ENCODE peak calls at places on chromosome 9, in six cellular contexts. P, G, F, A, S and H are unnamed samples.

GRCh38 chr9:9855503-9856078 is 757.2 kb downstream of the PTPRD start:
- DNase-seq in P (no peak), G (no peak), A (no peak), F (peak), S (no peak), H (no peak)

GRCh38 chr9:5514608-5515260 is 4.4 kb downstream of the PDCD1LG2 start:
- DNase-seq in S (no peak), A (no peak), F (no peak), G (no peak), P (no peak), H (no peak)

GRCh38 chr9:68631811-68632210 is 73.2 kb upstream of the PIP5K1B start:
- DNase-seq in P (no peak), F (no peak), S (no peak), A (no peak), G (no peak), H (no peak)

GRCh38 chr9:134314039-134314949 is 12.0 kb upstream of the RXRA start:
- DNase-seq in P (no peak), A (no peak), G (no peak), S (no peak), F (peak), H (no peak)

GRCh38 chr9:92650296-92650695 is 19.6 kb downstream of the IPPK start:
- DNase-seq in A (no peak), S (no peak), G (no peak), F (peak), P (no peak), H (no peak)

GRCh38 chr9:123609844-123610243 is 253.8 kb downstream of the CRB2 start:
- DNase-seq in F (no peak), G (no peak), S (no peak), A (no peak), P (no peak), H (no peak)

GRCh38 chr9:121138973-121139372 is 62.7 kb downstream of the RAB14 start:
- DNase-seq in F (no peak), G (no peak), S (no peak), A (no peak), P (no peak), H (no peak)

GRCh38 chr9:6184749-6185645 is 30.6 kb upstream of the IL33 start:
- DNase-seq in F (no peak), S (no peak), G (no peak), P (peak), A (no peak), H (no peak)

GRCh38 chr9:33129886-33130284 is 37.3 kb downstream of the B4GALT1 start:
- DNase-seq in F (peak), S (no peak), G (no peak), A (no peak), P (no peak), H (no peak)

GRCh38 chr9:120767451-120767850 is 25.8 kb downstream of the FBXW2 start:
- DNase-seq in A (no peak), S (no peak), F (no peak), P (no peak), G (no peak), H (no peak)

GRCh38 chr9:105694320-105694847 is at the start of gene TMEM38B:
- DNase-seq in A (peak), P (peak), S (peak), G (peak), F (peak), H (no peak)

GRCh38 chr9:88993327-88993726 is 2.1 kb downstream of the S1PR3 start:
- DNase-seq in S (no peak), F (no peak), A (no peak), G (no peak), P (peak), H (no peak)

GRCh38 chr9:127567898-127568617 is 44.0 kb upstream of the STXBP1 start:
- DNase-seq in S (no peak), F (peak), G (no peak), A (no peak), P (no peak), H (no peak)

GRCh38 chr9:127122176-127123151 is at the start of gene ANGPTL2:
- DNase-seq in A (peak), F (peak), G (no peak), P (peak), S (peak), H (peak)

GRCh38 chr9:86983260-86984255 is 36.3 kb upstream of the GAS1 start:
- DNase-seq in P (no peak), G (no peak), F (no peak), S (peak), A (no peak), H (peak)

GRCh38 chr9:95342571-95342970 is 25.1 kb upstream of the FANCC start:
- DNase-seq in G (no peak), S (no peak), P (no peak), F (no peak), A (no peak), H (no peak)

GRCh38 chr9:4741365-4742031 is 496 bp upstream of the AK3 start:
- DNase-seq in S (no peak), A (no peak), G (peak), F (no peak), P (peak), H (no peak)

GRCh38 chr9:33220681-33221567 is 19.0 kb upstream of the SPINK4 start:
- DNase-seq in S (no peak), G (no peak), F (peak), A (no peak), P (no peak), H (no peak)

GRCh38 chr9:126491256-126491879 is 122.4 kb upstream of the LMX1B start:
- DNase-seq in F (peak), P (peak), S (peak), G (peak), A (no peak), H (no peak)

GRCh38 chr9:106862946-106863740 is at the start of gene ZNF462:
- DNase-seq in G (no peak), S (peak), F (no peak), P (peak), A (no peak), H (no peak)

GRCh38 chr9:132241840-132242620 is 80.2 kb downstream of the NTNG2 start:
- DNase-seq in G (peak), S (no peak), A (no peak), F (peak), P (no peak), H (no peak)

GRCh38 chr9:79883073-79883645 is 311.4 kb downstream of the TLE4 start:
- DNase-seq in P (no peak), A (no peak), S (no peak), G (peak), F (peak), H (no peak)

GRCh38 chr9:23160491-23160890 is 665.5 kb downstream of the ELAVL2 start:
- DNase-seq in G (no peak), A (no peak), S (no peak), P (no peak), F (no peak), H (no peak)

GRCh38 chr9:131394464-131395026 is 659 bp downstream of the PRRC2B start:
- DNase-seq in G (peak), A (no peak), F (peak), S (no peak), P (peak), H (no peak)

GRCh38 chr9:116594552-116594951 is 92.6 kb upstream of the TRIM32 start:
- DNase-seq in P (peak), S (peak), F (no peak), A (no peak), G (no peak), H (peak)

GRCh38 chr9:133262226-133262625 is 12.8 kb downstream of the ABO start:
- DNase-seq in F (no peak), P (no peak), G (no peak), S (no peak), A (no peak), H (no peak)

GRCh38 chr9:127505396-127506116 is 54.2 kb downstream of the LRSAM1 start:
- DNase-seq in F (no peak), A (no peak), G (peak), S (peak), P (peak), H (no peak)

GRCh38 chr9:106797299-106797698 is 65.7 kb upstream of the ZNF462 start:
- DNase-seq in P (no peak), A (no peak), S (no peak), G (no peak), F (no peak), H (no peak)

GRCh38 chr9:135081731-135082130 is 5.7 kb upstream of the OLFM1 start:
- DNase-seq in P (no peak), G (no peak), F (peak), A (no peak), S (no peak), H (no peak)

GRCh38 chr9:74173284-74173683 is 323.9 kb upstream of the RORB start:
- DNase-seq in A (no peak), P (no peak), G (no peak), F (no peak), S (no peak), H (no peak)

GRCh38 chr9:129333961-129334743 is 156.1 kb upstream of the IER5L start:
- DNase-seq in A (peak), G (peak), F (peak), S (peak), P (peak), H (peak)

GRCh38 chr9:121344062-121344696 is 25.9 kb downstream of the STOM start:
- DNase-seq in F (no peak), G (no peak), P (no peak), A (no peak), S (no peak), H (no peak)

GRCh38 chr9:79222483-79222882 is 349.3 kb upstream of the TLE4 start:
- DNase-seq in F (no peak), S (no peak), P (no peak), A (no peak), G (no peak), H (no peak)

GRCh38 chr9:106486685-106487084 is 376.3 kb upstream of the ZNF462 start:
- DNase-seq in A (no peak), P (no peak), S (no peak), F (no peak), G (no peak), H (no peak)

GRCh38 chr9:38281196-38281595 is 111.3 kb upstream of the ALDH1B1 start:
- DNase-seq in F (no peak), S (no peak), G (no peak), P (no peak), A (no peak), H (no peak)
- H3K4me3 ChIP-seq in F (no peak), S (no peak), G (no peak), P (no peak), A (no peak), H (no peak)

DNA sequence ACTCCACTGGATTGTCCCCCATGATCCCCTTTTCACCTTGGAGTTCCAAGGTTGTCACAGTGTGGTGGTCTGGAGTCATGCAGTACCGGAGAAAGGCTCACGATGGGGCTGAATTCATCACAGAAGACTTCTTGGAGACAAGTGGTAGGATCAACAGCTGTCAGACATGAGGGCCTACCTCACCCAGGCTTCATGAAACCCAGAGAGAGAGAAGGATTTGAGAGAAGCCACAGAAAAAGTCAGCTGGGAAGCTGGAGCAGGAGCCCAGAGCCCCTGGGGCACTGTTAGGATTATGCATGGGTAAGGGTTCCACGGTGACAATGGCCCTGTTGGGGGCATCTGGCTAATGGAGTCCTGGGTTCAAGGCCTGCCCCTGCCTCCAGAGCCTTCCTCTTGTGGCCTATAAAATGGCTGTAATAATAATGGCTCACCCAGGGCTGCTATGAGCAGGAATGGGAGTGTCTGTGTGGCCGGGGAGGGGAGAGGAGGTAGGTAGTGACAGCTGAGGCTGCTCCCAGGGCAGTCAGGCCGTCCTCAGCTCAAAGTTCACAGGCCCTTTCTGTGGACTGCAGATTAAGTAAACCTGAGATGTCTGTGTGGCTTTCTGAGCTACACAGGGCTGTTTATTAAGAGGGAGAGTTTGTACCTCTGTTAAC is 910 bp downstream of the TRIM14 start:
- DNase-seq in F (no peak), G (peak), A (no peak), S (no peak), P (no peak), H (no peak)
- TF ChIP-seq CTCF in F (peak), G (peak), A (peak), S (peak), P (no peak), H (peak)

GRCh38 chr9:13140843-13141592 is 138.5 kb downstream of the MPDZ start:
- DNase-seq in P (peak), S (no peak), A (no peak), G (no peak), F (no peak), H (no peak)

GRCh38 chr9:13141629-13142028 is 137.9 kb downstream of the MPDZ start:
- DNase-seq in F (no peak), S (no peak), G (no peak), A (no peak), P (peak), H (no peak)

GRCh38 chr9:13142776-13143175 is 136.7 kb downstream of the MPDZ start:
- DNase-seq in P (no peak), F (no peak), S (no peak), A (no peak), G (no peak), H (no peak)

GRCh38 chr9:13143281-13143680 is 136.2 kb downstream of the MPDZ start:
- DNase-seq in P (peak), A (no peak), S (no peak), G (no peak), F (no peak), H (no peak)

GRCh38 chr9:13139641-13140171 is 139.8 kb downstream of the MPDZ start:
- DNase-seq in P (peak), F (no peak), A (no peak), S (peak), G (no peak), H (peak)
- H3K4me3 ChIP-seq in P (peak), F (no peak), A (no peak), S (peak), G (no peak), H (no peak)

GRCh38 chr9:70832487-70832886 is 288.9 kb downstream of the TRPM3 start:
- DNase-seq in G (no peak), A (no peak), S (no peak), F (no peak), P (peak), H (no peak)

GRCh38 chr9:70830618-70831017 is 290.8 kb downstream of the TRPM3 start:
- DNase-seq in S (no peak), G (no peak), F (no peak), P (no peak), A (no peak), H (no peak)

GRCh38 chr9:70826562-70826961 is 294.9 kb downstream of the TRPM3 start:
- DNase-seq in P (no peak), G (no peak), A (no peak), S (no peak), F (no peak), H (no peak)

GRCh38 chr9:70835323-70835722 is 286.1 kb downstream of the TRPM3 start:
- DNase-seq in P (no peak), S (no peak), A (no peak), G (no peak), F (no peak), H (no peak)

GRCh38 chr9:70829591-70830265 is 291.7 kb downstream of the TRPM3 start:
- DNase-seq in G (no peak), F (no peak), S (no peak), P (no peak), A (no peak), H (no peak)
- TF ChIP-seq CTCF in G (no peak), F (no peak), S (no peak), P (no peak), A (no peak), H (no peak)

GRCh38 chr9:113592806-113593575 is 129.5 kb downstream of the RGS3 start:
- DNase-seq in P (peak), S (no peak), A (no peak), F (no peak), G (no peak), H (no peak)

GRCh38 chr9:113596616-113597320 is 133.2 kb downstream of the RGS3 start:
- DNase-seq in F (peak), A (no peak), P (no peak), G (no peak), S (no peak), H (no peak)

GRCh38 chr9:113591899-113592625 is 128.5 kb downstream of the RGS3 start:
- DNase-seq in S (no peak), G (no peak), P (no peak), F (peak), A (no peak), H (no peak)

GRCh38 chr9:113593682-113594281 is 130.3 kb downstream of the RGS3 start:
- DNase-seq in S (peak), G (no peak), A (peak), F (peak), P (peak), H (peak)

DNA sequence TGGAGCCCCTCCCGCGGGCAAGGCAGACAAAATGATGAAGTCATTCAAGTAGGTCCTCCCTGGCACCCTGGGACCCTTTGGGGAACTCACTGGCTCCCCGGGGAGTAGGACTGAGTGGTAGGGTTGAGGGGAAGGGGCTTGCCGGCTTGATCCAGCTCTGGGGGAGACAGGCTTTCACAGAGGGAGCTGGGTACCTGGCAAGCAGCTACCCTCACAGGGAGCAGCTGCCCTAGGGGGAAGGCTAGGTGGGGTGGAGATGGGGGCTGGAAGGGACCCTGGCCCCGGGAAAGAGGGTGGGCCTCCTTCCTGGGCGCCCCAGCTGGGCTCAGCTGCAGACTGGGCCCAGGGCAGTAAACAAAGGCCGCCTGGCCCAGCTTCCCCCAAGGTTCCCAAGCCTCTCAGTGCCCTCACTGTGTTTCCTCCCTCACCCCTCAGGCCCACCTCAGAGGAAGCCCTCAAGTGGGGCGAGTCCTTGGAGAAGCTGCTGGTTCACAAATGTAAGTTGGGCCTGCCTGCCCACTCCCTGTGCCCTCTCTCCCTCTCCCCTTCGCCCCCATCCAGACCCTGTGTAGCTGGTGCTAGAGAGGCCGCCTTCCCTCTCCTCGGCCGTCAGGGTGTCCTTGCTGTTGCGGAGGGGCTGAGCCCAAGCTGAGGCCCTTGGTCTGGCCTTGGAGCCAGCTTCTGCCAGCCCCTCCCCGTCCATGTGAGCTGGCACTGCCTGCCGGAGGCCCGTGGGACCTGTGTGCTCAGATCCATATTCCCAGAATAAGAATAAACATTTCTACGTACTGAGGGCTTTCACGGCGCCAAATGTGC is 131.2 kb downstream of the RGS3 start:
- DNase-seq in S (no peak), F (peak), G (no peak), A (no peak), P (no peak), H (no peak)
- H3K4me3 ChIP-seq in S (peak), F (peak), G (no peak), A (peak), P (peak), H (peak)

DNA sequence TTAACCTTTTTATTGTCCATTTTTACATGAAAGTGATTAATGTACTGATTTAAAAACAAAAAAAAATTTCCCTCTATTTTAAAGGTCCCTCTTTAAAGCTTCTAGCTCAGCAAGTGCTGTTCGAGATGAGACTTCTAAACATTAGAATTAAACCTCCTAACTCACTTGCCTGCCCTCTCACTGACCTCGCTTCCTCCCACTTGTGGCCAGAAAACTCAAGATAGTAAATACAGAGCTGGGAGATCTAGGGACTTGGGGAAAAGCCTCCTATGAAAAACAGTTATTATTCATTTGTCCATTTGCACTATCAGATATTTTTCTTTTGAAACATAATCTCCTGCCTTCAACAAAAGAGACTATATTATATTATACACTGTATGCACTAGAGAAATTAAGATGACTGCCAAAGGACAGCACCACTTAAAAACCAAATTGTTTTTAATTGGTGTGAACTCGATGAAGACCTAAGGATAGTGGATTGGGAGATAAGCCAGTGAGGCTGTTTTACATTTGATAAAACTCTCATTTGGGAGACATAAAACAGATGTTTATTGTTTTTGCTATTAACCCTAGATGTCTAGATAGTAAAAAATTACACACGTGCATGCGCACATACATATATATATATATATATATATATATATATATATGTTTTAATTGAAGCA is 229.3 kb downstream of the ADAMTSL1 start:
- DNase-seq in A (no peak), G (no peak), P (no peak), S (peak), F (no peak), H (no peak)
- TF ChIP-seq CTCF in A (no peak), G (no peak), P (no peak), S (peak), F (no peak), H (no peak)